ENCODE peak calls at places on chromosomes 6 and 20, in nine cellular contexts. J, U, K, N, T, F, C, B and H are unnamed samples.

GRCh38 chr20:23773127-23773526 is 22.4 kb upstream of the CST1 start:
- DNase-seq in J (no peak), U (no peak), K (no peak), N (no peak), T (no peak), F (no peak), C (no peak), B (no peak), H (no peak)

GRCh38 chr6:157019115-157019628 is 242.0 kb downstream of the ARID1B start:
- DNase-seq in J (no peak), U (no peak), K (no peak), N (no peak), T (no peak), F (peak), C (no peak), B (no peak), H (no peak)

GRCh38 chr6:150189176-150189575 is 46.3 kb downstream of the PPP1R14C start:
- DNase-seq in J (no peak), U (no peak), K (no peak), N (no peak), T (no peak), F (no peak), C (no peak), B (no peak), H (no peak)

GRCh38 chr6:4036581-4036980 is 42.4 kb downstream of the FAM217A start:
- DNase-seq in J (no peak), U (no peak), K (no peak), N (no peak), T (no peak), F (no peak), C (no peak), B (no peak), H (no peak)

GRCh38 chr6:97195117-97195516 is 87.9 kb downstream of the MMS22L start:
- DNase-seq in J (peak), U (no peak), K (no peak), N (no peak), T (no peak), F (no peak), C (peak), B (no peak), H (peak)

GRCh38 chr6:39370021-39370420 is 47.5 kb upstream of the KCNK16 start:
- DNase-seq in J (no peak), U (no peak), K (no peak), N (no peak), T (no peak), F (no peak), C (no peak), B (no peak), H (peak)

GRCh38 chr6:63448229-63448628 is 124.1 kb upstream of the LOC128125822 start:
- DNase-seq in J (no peak), U (no peak), K (no peak), N (no peak), T (no peak), F (no peak), C (no peak), B (no peak), H (no peak)

GRCh38 chr6:32837651-32838113 is 857 bp downstream of the TAP2 start:
- DNase-seq in J (no peak), U (no peak), K (no peak), N (no peak), T (peak), F (peak), C (peak), B (no peak), H (peak)

GRCh38 chr20:15578059-15578458 is 995.2 kb downstream of the KIF16B start:
- DNase-seq in J (no peak), U (no peak), K (no peak), N (no peak), T (no peak), F (no peak), C (no peak), B (no peak), H (no peak)

GRCh38 chr6:7730852-7731251 is 5.0 kb downstream of the BMP6 start:
- DNase-seq in J (peak), U (no peak), K (no peak), N (no peak), T (no peak), F (peak), C (peak), B (no peak), H (peak)

GRCh38 chr20:3221398-3222226 is 12.3 kb downstream of the ITPA start:
- DNase-seq in J (no peak), U (no peak), K (no peak), N (no peak), T (no peak), F (no peak), C (no peak), B (no peak), H (no peak)

GRCh38 chr6:29965873-29966601 is 23.7 kb downstream of the HLA-A start:
- DNase-seq in J (peak), U (no peak), K (peak), N (peak), T (peak), F (peak), C (peak), B (no peak), H (peak)

GRCh38 chr20:63050406-63050805 is 43.6 kb upstream of the BHLHE23 start:
- DNase-seq in J (no peak), U (no peak), K (no peak), N (no peak), T (no peak), F (no peak), C (no peak), B (no peak), H (no peak)

GRCh38 chr6:166772518-166772917 is 145.5 kb upstream of the RPS6KA2 start:
- DNase-seq in J (no peak), U (no peak), K (no peak), N (no peak), T (no peak), F (no peak), C (no peak), B (no peak), H (no peak)